ENCODE peak calls at places on chromosomes 4 and X, in four cellular contexts. One of them, this sample, is unnamed.

GRCh38 chr4:65669008-65669971 is 999 bp downstream of the EPHA5 start:
- DNase-seq in HepG2: no peak
- DNase-seq in K562: no peak
- DNase-seq in GM12878: no peak
- DNase-seq in this sample: peak; percentile 62

GRCh38 chr4:77308843-77309242 is 151.8 kb downstream of the CCNG2 start:
- DNase-seq in HepG2: peak; percentile 31
- DNase-seq in K562: peak; percentile 44
- DNase-seq in GM12878: no peak
- DNase-seq in this sample: peak; percentile 74

GRCh38 chr4:6379787-6380745 is 92.3 kb downstream of the PPP2R2C start:
- DNase-seq in HepG2: no peak
- DNase-seq in K562: no peak
- DNase-seq in GM12878: no peak
- DNase-seq in this sample: peak; percentile 38

GRCh38 chr4:118936406-118936805 is 47.8 kb downstream of the SYNPO2 start:
- DNase-seq in HepG2: no peak
- DNase-seq in K562: no peak
- DNase-seq in GM12878: no peak
- DNase-seq in this sample: no peak

GRCh38 chr4:152679414-152680281 is at the start of gene TMEM154:
- DNase-seq in HepG2: no peak
- DNase-seq in K562: peak; percentile 12
- DNase-seq in GM12878: no peak
- DNase-seq in this sample: peak; percentile 87

GRCh38 chr4:60216752-60217151 is 983.4 kb upstream of the ADGRL3 start:
- DNase-seq in HepG2: no peak
- DNase-seq in K562: no peak
- DNase-seq in GM12878: no peak
- DNase-seq in this sample: no peak

GRCh38 chr4:53775381-53775780 is 184.1 kb upstream of the LNX1 start:
- DNase-seq in HepG2: no peak
- DNase-seq in K562: no peak
- DNase-seq in GM12878: no peak
- DNase-seq in this sample: no peak

GRCh38 chr4:74389494-74389893 is 24.5 kb downstream of the EREG start:
- DNase-seq in HepG2: no peak
- DNase-seq in K562: no peak
- DNase-seq in GM12878: no peak
- DNase-seq in this sample: no peak

GRCh38 chrX:78979789-78980464 is 34.7 kb downstream of the P2RY10 start:
- DNase-seq in HepG2: no peak
- DNase-seq in K562: no peak
- DNase-seq in GM12878: peak; percentile 84
- DNase-seq in this sample: no peak

DNA sequence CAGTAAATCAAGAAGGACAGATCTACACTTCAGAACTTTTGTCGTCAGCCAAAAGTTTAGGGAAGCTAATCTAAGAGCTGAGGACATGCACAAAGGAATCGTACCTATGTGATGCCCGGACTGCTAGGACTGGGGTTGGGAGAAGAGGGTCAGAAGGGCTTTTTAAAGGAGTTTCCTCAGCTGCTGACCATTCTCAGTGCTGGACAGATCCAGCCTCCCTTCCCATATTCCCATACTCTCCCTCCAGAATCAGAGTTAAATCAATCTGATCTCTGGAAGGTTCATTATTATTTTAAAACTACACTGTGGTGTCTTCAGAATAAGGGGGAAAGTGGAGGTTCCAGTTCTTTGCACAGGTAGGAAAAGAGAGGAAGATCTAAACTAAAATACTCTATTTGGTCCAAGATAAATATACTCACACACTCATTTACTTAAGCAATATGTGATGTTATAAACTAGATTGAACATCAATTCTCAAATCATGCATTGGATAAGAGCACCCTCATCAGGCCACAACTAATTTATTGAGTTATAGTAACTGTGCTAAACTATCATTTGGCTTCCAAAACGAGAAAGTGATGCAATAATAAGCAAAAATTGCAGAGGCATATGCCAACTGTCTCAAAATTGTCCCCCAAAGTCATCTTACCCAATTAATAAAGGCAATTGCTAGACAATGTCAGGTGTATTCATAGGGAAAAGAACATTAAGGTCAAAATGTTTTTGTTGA is 124.7 kb downstream of the HNRNPD start:
- DNase-seq in HepG2: no peak
- DNase-seq in K562: no peak
- DNase-seq in GM12878: no peak
- DNase-seq in this sample: no peak
- TF ChIP-seq REST in HepG2: no peak
- TF ChIP-seq REST in K562: no peak
- TF ChIP-seq REST in GM12878: no peak
- TF ChIP-seq REST in this sample: peak; percentile 54

DNA sequence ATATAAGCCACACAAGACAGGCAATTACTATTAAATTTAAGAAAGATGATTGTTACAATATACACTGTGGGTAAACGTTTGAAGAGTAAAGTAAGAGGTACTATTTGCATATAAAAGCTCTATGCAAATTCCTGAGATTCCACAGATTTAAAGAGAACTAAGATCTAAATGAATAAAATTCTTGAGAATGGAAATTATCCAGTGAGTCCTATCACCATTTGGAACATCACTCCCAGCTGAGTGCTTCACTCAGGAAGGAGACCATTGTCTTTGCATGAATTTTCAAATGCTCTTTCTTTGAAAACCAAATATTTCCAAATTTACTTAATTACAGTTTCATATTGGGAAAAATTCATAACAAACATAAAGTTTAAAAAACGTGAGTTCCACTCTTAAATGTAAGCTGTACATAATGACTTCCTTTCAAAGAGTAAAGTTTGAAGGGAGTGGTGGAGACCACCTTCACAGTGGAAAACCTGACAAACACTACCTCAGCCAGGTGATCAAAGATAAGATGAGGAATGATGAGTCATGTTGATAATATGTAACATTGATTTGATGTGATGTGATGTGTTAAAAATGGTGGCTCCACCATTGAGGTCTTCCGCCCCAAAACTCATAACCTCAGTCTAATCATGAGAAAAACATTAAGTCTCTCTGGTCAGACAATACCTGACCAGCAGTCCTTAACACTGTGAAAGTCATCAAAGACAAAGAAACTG is 159.9 kb downstream of the BANK1 start:
- DNase-seq in HepG2: no peak
- DNase-seq in K562: no peak
- DNase-seq in GM12878: no peak
- DNase-seq in this sample: peak; percentile 74
- TF ChIP-seq CREB1 in HepG2: no peak
- TF ChIP-seq CREB1 in K562: no peak
- TF ChIP-seq CREB1 in GM12878: no peak
- TF ChIP-seq CREB1 in this sample: no peak

GRCh38 chr4:111945014-111945413 is 200.2 kb upstream of the FAM241A start:
- DNase-seq in HepG2: no peak
- DNase-seq in K562: no peak
- DNase-seq in GM12878: no peak
- DNase-seq in this sample: peak; percentile 34
- TF ChIP-seq REST in HepG2: no peak
- TF ChIP-seq REST in K562: no peak
- TF ChIP-seq REST in GM12878: peak; percentile 67
- TF ChIP-seq REST in this sample: peak; percentile 65

GRCh38 chr4:7777871-7778523 is 161.7 kb downstream of the AFAP1 start:
- DNase-seq in HepG2: no peak
- DNase-seq in K562: no peak
- DNase-seq in GM12878: no peak
- DNase-seq in this sample: no peak
- TF ChIP-seq CREB1 in HepG2: no peak
- TF ChIP-seq CREB1 in K562: no peak
- TF ChIP-seq CREB1 in GM12878: no peak
- TF ChIP-seq CREB1 in this sample: no peak

GRCh38 chrX:6386837-6387236 is 148.1 kb downstream of the VCX3A start:
- DNase-seq in HepG2: no peak
- DNase-seq in K562: no peak
- DNase-seq in GM12878: no peak
- DNase-seq in this sample: no peak
- TF ChIP-seq REST in HepG2: no peak
- TF ChIP-seq REST in K562: no peak
- TF ChIP-seq REST in GM12878: peak; percentile 73
- TF ChIP-seq REST in this sample: peak; percentile 60

GRCh38 chr4:48970471-48970921 is 15.6 kb upstream of the CWH43 start:
- DNase-seq in HepG2: no peak
- DNase-seq in K562: no peak
- DNase-seq in GM12878: no peak
- DNase-seq in this sample: no peak
- TF ChIP-seq CREB1 in HepG2: no peak
- TF ChIP-seq CREB1 in K562: no peak
- TF ChIP-seq CREB1 in GM12878: no peak
- TF ChIP-seq CREB1 in this sample: no peak

GRCh38 chrX:103831342-103831802 is 685 bp downstream of the RAB9B start:
- DNase-seq in HepG2: no peak
- DNase-seq in K562: peak; percentile 43
- DNase-seq in GM12878: no peak
- DNase-seq in this sample: peak; percentile 74

GRCh38 chrX:103830848-103831247 is 1.2 kb downstream of the RAB9B start:
- DNase-seq in HepG2: no peak
- DNase-seq in K562: no peak
- DNase-seq in GM12878: no peak
- DNase-seq in this sample: no peak

GRCh38 chrX:103828529-103828928 is 3.5 kb downstream of the RAB9B start:
- DNase-seq in HepG2: no peak
- DNase-seq in K562: no peak
- DNase-seq in GM12878: no peak
- DNase-seq in this sample: no peak

GRCh38 chrX:103831803-103832544 is at the start of gene RAB9B:
- DNase-seq in HepG2: no peak
- DNase-seq in K562: no peak
- DNase-seq in GM12878: no peak
- DNase-seq in this sample: peak; percentile 36
- TF ChIP-seq REST in HepG2: no peak
- TF ChIP-seq REST in K562: no peak
- TF ChIP-seq REST in GM12878: no peak
- TF ChIP-seq REST in this sample: no peak

GRCh38 chr4:3739577-3739976 is 26.6 kb upstream of the ADRA2C start:
- DNase-seq in HepG2: no peak
- DNase-seq in K562: no peak
- DNase-seq in GM12878: no peak
- DNase-seq in this sample: no peak
- TF ChIP-seq CREB1 in HepG2: no peak
- TF ChIP-seq CREB1 in K562: no peak
- TF ChIP-seq CREB1 in GM12878: no peak
- TF ChIP-seq CREB1 in this sample: no peak

This sample was measured in GM23338.